ENCODE peak calls at places on chromosomes 4 and X, in four cellular contexts. One of them, this sample, is unnamed.

GRCh38 chr4:25011135-25011866 is 19.4 kb downstream of the LGI2 start:
- DNase-seq in cardiac fibroblast: no peak
- DNase-seq in endothelial cell: no peak
- DNase-seq in lower lobe of right lung: no peak
- DNase-seq in this sample: no peak

GRCh38 chrX:63661676-63662075 is 123.3 kb downstream of the ARHGEF9 start:
- DNase-seq in cardiac fibroblast: no peak
- DNase-seq in endothelial cell: no peak
- DNase-seq in lower lobe of right lung: no peak
- DNase-seq in this sample: peak

GRCh38 chrX:574355-574754 is 56.2 kb upstream of the SHOX start:
- DNase-seq in cardiac fibroblast: no peak
- DNase-seq in endothelial cell: no peak
- DNase-seq in lower lobe of right lung: no peak
- DNase-seq in this sample: no peak

GRCh38 chr4:170978990-170979389 is 834.2 kb upstream of the GALNTL6 start:
- DNase-seq in cardiac fibroblast: no peak
- DNase-seq in endothelial cell: no peak
- DNase-seq in lower lobe of right lung: no peak
- DNase-seq in this sample: no peak

GRCh38 chrX:78527263-78527662 is 131.9 kb downstream of the RTL3 start:
- DNase-seq in cardiac fibroblast: peak
- DNase-seq in endothelial cell: no peak
- DNase-seq in lower lobe of right lung: no peak
- DNase-seq in this sample: peak

GRCh38 chrX:110281377-110281776 is 36.5 kb downstream of the AMMECR1 start:
- DNase-seq in cardiac fibroblast: no peak
- DNase-seq in endothelial cell: no peak
- DNase-seq in lower lobe of right lung: no peak
- DNase-seq in this sample: no peak

GRCh38 chr4:27176400-27176799 is 315.8 kb downstream of the STIM2 start:
- DNase-seq in cardiac fibroblast: peak
- DNase-seq in endothelial cell: peak
- DNase-seq in lower lobe of right lung: no peak
- DNase-seq in this sample: peak

GRCh38 chr4:53306729-53307128 is 59.1 kb downstream of the SCFD2 start:
- DNase-seq in cardiac fibroblast: peak
- DNase-seq in endothelial cell: no peak
- DNase-seq in lower lobe of right lung: no peak
- DNase-seq in this sample: peak

GRCh38 chrX:55007633-55008032 is 7.5 kb downstream of the APEX2 start:
- DNase-seq in cardiac fibroblast: peak
- DNase-seq in endothelial cell: no peak
- DNase-seq in lower lobe of right lung: no peak
- DNase-seq in this sample: peak

GRCh38 chr4:73917081-73917501 is 47.9 kb downstream of the CXCL1 start:
- DNase-seq in cardiac fibroblast: peak
- DNase-seq in endothelial cell: no peak
- DNase-seq in lower lobe of right lung: no peak
- DNase-seq in this sample: peak

GRCh38 chr4:124449881-124450280 is 262.7 kb downstream of the ANKRD50 start:
- DNase-seq in cardiac fibroblast: no peak
- DNase-seq in endothelial cell: no peak
- DNase-seq in lower lobe of right lung: no peak
- DNase-seq in this sample: peak

GRCh38 chr4:119570401-119570800 is 58.2 kb downstream of the PDE5A start:
- DNase-seq in cardiac fibroblast: peak
- DNase-seq in endothelial cell: no peak
- DNase-seq in lower lobe of right lung: no peak
- DNase-seq in this sample: peak

GRCh38 chr4:122150896-122151295 is 1.2 kb upstream of the BLTP1 start:
- DNase-seq in cardiac fibroblast: no peak
- DNase-seq in endothelial cell: no peak
- DNase-seq in lower lobe of right lung: no peak
- DNase-seq in this sample: no peak

GRCh38 chr4:41525129-41525528 is 12.8 kb upstream of the LIMCH1 start:
- DNase-seq in cardiac fibroblast: peak
- DNase-seq in endothelial cell: no peak
- DNase-seq in lower lobe of right lung: no peak
- DNase-seq in this sample: peak

GRCh38 chr4:28508649-28509048 is 1648.0 kb downstream of the STIM2 start:
- DNase-seq in cardiac fibroblast: no peak
- DNase-seq in endothelial cell: no peak
- DNase-seq in lower lobe of right lung: no peak
- DNase-seq in this sample: peak

GRCh38 chr4:153218961-153219360 is 14.7 kb downstream of the TRIM2 start:
- DNase-seq in cardiac fibroblast: no peak
- DNase-seq in endothelial cell: no peak
- DNase-seq in lower lobe of right lung: no peak
- DNase-seq in this sample: no peak

GRCh38 chr4:179751669-179752068 is 2309.4 kb upstream of the AGA start:
- DNase-seq in cardiac fibroblast: no peak
- DNase-seq in endothelial cell: no peak
- DNase-seq in lower lobe of right lung: no peak
- DNase-seq in this sample: no peak

GRCh38 chr4:58749206-58749605 is 1639.0 kb upstream of the IGFBP7 start:
- DNase-seq in cardiac fibroblast: no peak
- DNase-seq in endothelial cell: no peak
- DNase-seq in lower lobe of right lung: no peak
- DNase-seq in this sample: no peak

GRCh38 chrX:132059973-132060540 is 37.0 kb downstream of the STK26 start:
- DNase-seq in cardiac fibroblast: no peak
- DNase-seq in endothelial cell: no peak
- DNase-seq in lower lobe of right lung: no peak
- DNase-seq in this sample: no peak
- TF ChIP-seq CTCF in cardiac fibroblast: no peak
- TF ChIP-seq CTCF in endothelial cell: no peak
- TF ChIP-seq CTCF in lower lobe of right lung: no peak
- TF ChIP-seq CTCF in this sample: no peak

DNA sequence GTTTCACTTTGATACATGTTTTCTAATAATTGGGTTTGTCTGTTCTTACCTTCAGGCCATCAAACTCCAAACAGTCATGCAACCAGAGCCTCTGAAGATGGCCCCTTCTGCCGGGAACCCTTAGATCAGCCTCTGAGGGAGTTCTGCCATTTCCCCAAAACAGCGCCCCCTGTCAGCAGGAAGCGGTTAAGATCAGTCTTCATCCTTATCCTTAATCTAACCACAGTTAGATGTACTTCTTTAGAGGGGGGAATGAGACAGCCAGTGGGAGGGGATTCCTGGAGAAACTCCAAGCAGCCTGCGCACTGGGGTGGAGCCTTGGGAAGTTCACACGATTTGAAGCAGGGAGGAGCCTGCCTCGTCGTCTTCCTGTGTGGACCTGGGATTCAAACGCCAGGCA is 185.4 kb downstream of the INPP4B start:
- DNase-seq in cardiac fibroblast: no peak
- DNase-seq in endothelial cell: no peak
- DNase-seq in lower lobe of right lung: no peak
- DNase-seq in this sample: no peak
- TF ChIP-seq CTCF in cardiac fibroblast: no peak
- TF ChIP-seq CTCF in endothelial cell: no peak
- TF ChIP-seq CTCF in lower lobe of right lung: no peak
- TF ChIP-seq CTCF in this sample: peak

DNA sequence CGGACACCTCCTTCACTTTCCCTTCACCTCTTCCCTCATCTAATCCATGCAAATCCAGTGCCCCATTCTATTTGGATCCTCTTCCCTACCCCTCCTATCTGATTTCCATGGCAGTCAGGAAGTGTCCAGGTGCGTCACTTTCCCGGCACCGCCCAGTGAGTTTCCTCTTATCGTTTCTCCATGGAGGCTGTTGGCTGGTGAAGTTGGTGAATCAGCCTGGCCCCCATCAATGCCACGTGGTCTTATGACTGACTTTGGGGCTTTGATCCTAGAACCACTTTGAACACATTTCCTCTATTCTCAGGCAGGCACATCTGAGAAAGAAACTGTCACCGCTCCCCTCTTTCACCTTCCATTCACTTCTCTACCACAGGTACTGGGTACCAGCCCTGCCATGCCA is 137.8 kb downstream of the CEP135 start:
- DNase-seq in cardiac fibroblast: no peak
- DNase-seq in endothelial cell: no peak
- DNase-seq in lower lobe of right lung: no peak
- DNase-seq in this sample: no peak
- TF ChIP-seq CTCF in cardiac fibroblast: no peak
- TF ChIP-seq CTCF in endothelial cell: no peak
- TF ChIP-seq CTCF in lower lobe of right lung: no peak
- TF ChIP-seq CTCF in this sample: no peak

GRCh38 chrX:102863735-102864134 is 73.3 kb upstream of the RAB40AL start:
- DNase-seq in cardiac fibroblast: peak
- DNase-seq in endothelial cell: peak
- DNase-seq in lower lobe of right lung: peak
- DNase-seq in this sample: peak
- TF ChIP-seq CTCF in cardiac fibroblast: peak
- TF ChIP-seq CTCF in endothelial cell: peak
- TF ChIP-seq CTCF in lower lobe of right lung: peak
- TF ChIP-seq CTCF in this sample: peak

GRCh38 chrX:131802836-131803626 is 220.1 kb upstream of the STK26 start:
- DNase-seq in cardiac fibroblast: no peak
- DNase-seq in endothelial cell: no peak
- DNase-seq in lower lobe of right lung: no peak
- DNase-seq in this sample: no peak
- TF ChIP-seq CTCF in cardiac fibroblast: peak
- TF ChIP-seq CTCF in endothelial cell: no peak
- TF ChIP-seq CTCF in lower lobe of right lung: peak
- TF ChIP-seq CTCF in this sample: no peak

GRCh38 chr4:18691431-18692200 is 670.1 kb upstream of the LCORL start:
- DNase-seq in cardiac fibroblast: no peak
- DNase-seq in endothelial cell: peak
- DNase-seq in lower lobe of right lung: no peak
- DNase-seq in this sample: no peak
- TF ChIP-seq CTCF in cardiac fibroblast: no peak
- TF ChIP-seq CTCF in endothelial cell: no peak
- TF ChIP-seq CTCF in lower lobe of right lung: no peak
- TF ChIP-seq CTCF in this sample: no peak

GRCh38 chr4:184287697-184288255 is 70.1 kb upstream of the ENPP6 start:
- DNase-seq in cardiac fibroblast: peak
- DNase-seq in endothelial cell: no peak
- DNase-seq in lower lobe of right lung: peak
- DNase-seq in this sample: peak
- TF ChIP-seq CTCF in cardiac fibroblast: no peak
- TF ChIP-seq CTCF in endothelial cell: no peak
- TF ChIP-seq CTCF in lower lobe of right lung: peak
- TF ChIP-seq CTCF in this sample: peak

This sample was measured in AG10803.